ENCODE peak calls at places on chromosome 16, in ten cellular contexts. W, U, A, Z, M, F, E, Q, C and Y are unnamed samples.
A peak's percentile ranks its signal among the peaks of the same experiment; 100 is the strongest.

GRCh38 chr16:54283735-54284318 is 2.8 kb downstream of the IRX3 start:
- DNase-seq in E (no peak), M (no peak), Q (no peak), F (peak; percentile 38), C (no peak), W (no peak), U (no peak), Z (no peak), A (peak; percentile 24), Y (no peak)

GRCh38 chr16:85914423-85914794 is 15.4 kb downstream of the IRF8 start:
- DNase-seq in U (no peak), Q (no peak), Z (no peak), F (no peak), E (no peak), M (no peak), W (no peak), A (no peak), C (no peak), Y (no peak)

GRCh38 chr16:50591800-50592771 is 43.9 kb downstream of the NKD1 start:
- DNase-seq in A (no peak), W (no peak), M (no peak), E (peak; percentile 98), U (no peak), Q (no peak), Z (peak; percentile 46), F (no peak), C (no peak), Y (no peak)

GRCh38 chr16:30069575-30070462 is 4.3 kb downstream of the ALDOA start:
- DNase-seq in E (no peak), A (no peak), C (peak; percentile 44), Z (no peak), Q (no peak), W (no peak), M (no peak), F (no peak), U (no peak), Y (no peak)

GRCh38 chr16:30602595-30603277 is 7.5 kb downstream of the ZNF689 start:
- DNase-seq in C (peak; percentile 12), W (no peak), A (peak; percentile 32), E (no peak), Z (no peak), F (no peak), U (no peak), Q (no peak), M (peak; percentile 9), Y (no peak)

GRCh38 chr16:89924298-89924924 is 1.3 kb downstream of the TUBB3 start:
- DNase-seq in Z (no peak), E (peak; percentile 7), A (peak; percentile 44), Q (peak; percentile 64), U (no peak), W (no peak), C (peak; percentile 72), F (peak; percentile 67), M (peak; percentile 45), Y (peak; percentile 77)

GRCh38 chr16:81335669-81336068 is 20.9 kb downstream of the GAN start:
- DNase-seq in W (no peak), Q (no peak), A (no peak), M (no peak), E (no peak), Z (no peak), C (no peak), F (peak; percentile 22), U (no peak), Y (no peak)

GRCh38 chr16:87319997-87320491 is 2.9 kb upstream of the C16orf95 start:
- DNase-seq in C (no peak), E (no peak), A (no peak), W (no peak), Q (no peak), Z (no peak), F (no peak), U (no peak), M (no peak), Y (no peak)

GRCh38 chr16:77863250-77863649 is 74.9 kb downstream of the VAT1L start:
- DNase-seq in E (peak; percentile 19), A (no peak), F (no peak), M (no peak), U (no peak), C (no peak), W (no peak), Z (no peak), Q (no peak), Y (no peak)

GRCh38 chr16:75265911-75266701 is 14.7 kb upstream of the BCAR1 start:
- DNase-seq in W (no peak), Q (no peak), U (peak; percentile 76), C (peak; percentile 76), F (peak; percentile 98), Z (peak; percentile 47), A (peak; percentile 40), E (peak; percentile 82), M (peak; percentile 83), Y (peak; percentile 66)

GRCh38 chr16:48158296-48158695 is 2.5 kb upstream of the ABCC12 start:
- DNase-seq in W (no peak), Z (no peak), C (peak; percentile 22), A (peak; percentile 71), E (no peak), F (peak; percentile 45), M (peak; percentile 60), Q (peak; percentile 42), U (peak; percentile 88), Y (no peak)

GRCh38 chr16:23424292-23424958 is 28.6 kb downstream of the COG7 start:
- DNase-seq in F (no peak), M (no peak), Q (no peak), U (no peak), C (no peak), E (peak; percentile 20), W (no peak), A (peak; percentile 92), Z (no peak), Y (no peak)

GRCh38 chr16:62041401-62041800 is 5.2 kb upstream of the CDH8 start:
- DNase-seq in E (no peak), A (peak; percentile 61), M (peak; percentile 41), F (peak; percentile 23), U (no peak), Q (no peak), Z (no peak), C (peak; percentile 1), W (no peak), Y (peak; percentile 38)

GRCh38 chr16:83011101-83011720 is 384.4 kb downstream of the CDH13 start:
- DNase-seq in A (peak; percentile 9), F (no peak), M (no peak), C (no peak), E (no peak), U (no peak), Z (no peak), Q (no peak), W (no peak), Y (no peak)

GRCh38 chr16:78676351-78676750 is 576.9 kb downstream of the WWOX start:
- DNase-seq in A (no peak), Z (no peak), Q (no peak), E (no peak), U (no peak), M (no peak), F (no peak), C (no peak), W (no peak), Y (no peak)

GRCh38 chr16:76338472-76338871 is 61.3 kb downstream of the CNTNAP4 start:
- DNase-seq in M (no peak), F (no peak), C (no peak), A (no peak), E (no peak), Q (no peak), Z (no peak), W (no peak), U (no peak), Y (no peak)

GRCh38 chr16:27947696-27948095 is 115.8 kb downstream of the GSG1L start:
- DNase-seq in Q (no peak), A (no peak), Z (no peak), F (no peak), M (no peak), U (no peak), C (no peak), W (no peak), E (no peak), Y (no peak)

GRCh38 chr16:27318399-27319256 is 4.9 kb downstream of the IL4R start:
- DNase-seq in A (peak; percentile 97), E (no peak), Z (no peak), Q (peak; percentile 80), M (no peak), F (peak; percentile 64), C (peak; percentile 59), W (no peak), U (peak; percentile 88), Y (no peak)

GRCh38 chr16:64478258-64478906 is 643.5 kb downstream of the CDH11 start:
- DNase-seq in A (peak; percentile 12), C (peak; percentile 71), M (peak; percentile 72), U (no peak), F (no peak), W (no peak), Z (no peak), Q (no peak), E (peak; percentile 43), Y (no peak)

GRCh38 chr16:19783363-19783762 is 65.3 kb downstream of the IQCK start:
- DNase-seq in M (no peak), F (no peak), C (no peak), U (no peak), W (no peak), Q (no peak), A (peak; percentile 28), E (no peak), Z (no peak), Y (no peak)

GRCh38 chr16:56277040-56277439 is 85.8 kb downstream of the GNAO1 start:
- DNase-seq in Z (no peak), M (no peak), C (no peak), Q (no peak), F (no peak), U (no peak), W (no peak), E (no peak), A (no peak), Y (peak; percentile 40)

GRCh38 chr16:17070882-17071592 is 399.7 kb downstream of the XYLT1 start:
- DNase-seq in M (no peak), Z (no peak), A (no peak), C (no peak), Q (peak; percentile 60), U (no peak), W (peak; percentile 74), E (peak; percentile 55), F (peak; percentile 86), Y (peak; percentile 27)

GRCh38 chr16:56203052-56203451 is 11.8 kb downstream of the GNAO1 start:
- DNase-seq in Z (no peak), Q (peak; percentile 65), E (no peak), W (no peak), M (peak; percentile 38), F (peak; percentile 52), U (no peak), C (no peak), A (peak; percentile 43), Y (peak; percentile 5)

GRCh38 chr16:70778901-70779309 is 22.1 kb downstream of the VAC14 start:
- DNase-seq in F (no peak), Z (no peak), C (peak; percentile 88), E (peak; percentile 42), M (peak; percentile 76), U (peak; percentile 45), A (peak; percentile 89), Q (no peak), W (no peak), Y (peak; percentile 48)

GRCh38 chr16:87996962-87997880 is 46.0 kb downstream of the BANP start:
- DNase-seq in M (peak; percentile 8), A (no peak), W (no peak), Q (no peak), C (no peak), F (no peak), U (no peak), Z (no peak), E (no peak), Y (no peak)